ENCODE peak calls at places on chromosomes 6 and 20, in eight cellular contexts. M is colonic mucosa, S is left ventricle myocardium inferior, V is ovary, R is cardiac fibroblast, C is neural crest cell, G is HFF-Myc, H is fibroblast of lung. B is an unnamed sample.

GRCh38 chr6:163333038-163333437 is 81.5 kb upstream of the QKI start:
- DNase-seq in S (no peak), V (no peak), M (no peak), H (no peak), R (no peak), G (no peak), C (no peak), B (no peak)

GRCh38 chr6:121711472-121711871 is 276.0 kb downstream of the GJA1 start:
- DNase-seq in H (no peak), S (no peak), R (no peak), M (no peak), C (no peak), G (no peak), V (no peak), B (no peak)

GRCh38 chr6:166253277-166254229 is 54.6 kb downstream of the PRR18 start:
- DNase-seq in H (no peak), M (no peak), S (peak), G (no peak), C (peak), V (no peak), R (peak), B (no peak)

GRCh38 chr6:83429857-83430605 is 820 bp downstream of the ME1 start:
- DNase-seq in C (peak), G (peak), V (peak), M (peak), H (peak), S (no peak), R (peak), B (no peak)

GRCh38 chr6:126312013-126312665 is 27.8 kb upstream of the CENPW start:
- DNase-seq in M (no peak), C (no peak), H (no peak), S (no peak), V (no peak), R (peak), G (no peak), B (no peak)

GRCh38 chr6:122530440-122531046 is 58.9 kb upstream of the SERINC1 start:
- DNase-seq in M (peak), R (peak), C (peak), H (peak), V (peak), S (no peak), G (peak), B (peak)

GRCh38 chr20:35954907-35955251 is 577 bp upstream of the SCAND1 start:
- DNase-seq in S (no peak), H (peak), V (no peak), G (no peak), R (peak), C (no peak), M (no peak), B (no peak)

GRCh38 chr6:126661646-126662045 is 321.7 kb downstream of the CENPW start:
- DNase-seq in G (no peak), S (no peak), H (peak), V (no peak), M (no peak), R (peak), C (no peak), B (no peak)

GRCh38 chr6:167279766-167280440 is 11.2 kb upstream of the UNC93A start:
- DNase-seq in S (no peak), R (no peak), H (no peak), V (no peak), C (no peak), M (no peak), G (no peak), B (no peak)

GRCh38 chr6:3405679-3406078 is 51.2 kb downstream of the SLC22A23 start:
- DNase-seq in C (no peak), M (no peak), S (no peak), G (no peak), R (peak), H (peak), V (no peak), B (no peak)

GRCh38 chr6:74731921-74732320 is 473.9 kb downstream of the COL12A1 start:
- DNase-seq in C (no peak), S (no peak), H (no peak), R (peak), V (no peak), G (no peak), M (no peak), B (no peak)

GRCh38 chr20:46104262-46104661 is 13.9 kb upstream of the CD40 start:
- DNase-seq in G (no peak), M (no peak), H (no peak), V (no peak), S (no peak), C (no peak), R (no peak), B (no peak)

GRCh38 chr20:46101957-46102356 is 12.2 kb upstream of the NCOA5 start:
- DNase-seq in V (no peak), R (no peak), G (no peak), S (no peak), H (no peak), M (no peak), C (no peak), B (no peak)

GRCh38 chr20:46102940-46103339 is 13.2 kb upstream of the NCOA5 start:
- DNase-seq in R (no peak), C (no peak), G (no peak), M (no peak), S (no peak), H (no peak), V (no peak), B (no peak)

GRCh38 chr20:46099491-46100287 is 9.9 kb upstream of the NCOA5 start:
- DNase-seq in G (no peak), H (no peak), S (peak), R (no peak), C (no peak), M (no peak), V (no peak), B (no peak)
- TF ChIP-seq CTCF in G (no peak), H (no peak), S (peak), R (no peak), C (no peak), M (no peak), V (no peak), B (no peak)

GRCh38 chr20:45407067-45407745 is 883 bp upstream of the DBNDD2 start:
- DNase-seq in V (peak), C (no peak), H (peak), M (peak), G (no peak), R (peak), S (peak), B (peak)

GRCh38 chr20:45405566-45406259 is 2.4 kb upstream of the DBNDD2 start:
- DNase-seq in H (no peak), G (no peak), V (no peak), C (no peak), S (peak), M (peak), R (no peak), B (peak)

GRCh38 chr20:45404438-45404837 is 3.7 kb upstream of the DBNDD2 start:
- DNase-seq in S (no peak), R (no peak), G (no peak), H (no peak), C (no peak), V (no peak), M (no peak), B (no peak)

GRCh38 chr20:45407783-45408645 is at the start of gene DBNDD2:
- DNase-seq in S (peak), C (no peak), H (no peak), V (no peak), G (no peak), R (no peak), M (peak), B (no peak)

DNA sequence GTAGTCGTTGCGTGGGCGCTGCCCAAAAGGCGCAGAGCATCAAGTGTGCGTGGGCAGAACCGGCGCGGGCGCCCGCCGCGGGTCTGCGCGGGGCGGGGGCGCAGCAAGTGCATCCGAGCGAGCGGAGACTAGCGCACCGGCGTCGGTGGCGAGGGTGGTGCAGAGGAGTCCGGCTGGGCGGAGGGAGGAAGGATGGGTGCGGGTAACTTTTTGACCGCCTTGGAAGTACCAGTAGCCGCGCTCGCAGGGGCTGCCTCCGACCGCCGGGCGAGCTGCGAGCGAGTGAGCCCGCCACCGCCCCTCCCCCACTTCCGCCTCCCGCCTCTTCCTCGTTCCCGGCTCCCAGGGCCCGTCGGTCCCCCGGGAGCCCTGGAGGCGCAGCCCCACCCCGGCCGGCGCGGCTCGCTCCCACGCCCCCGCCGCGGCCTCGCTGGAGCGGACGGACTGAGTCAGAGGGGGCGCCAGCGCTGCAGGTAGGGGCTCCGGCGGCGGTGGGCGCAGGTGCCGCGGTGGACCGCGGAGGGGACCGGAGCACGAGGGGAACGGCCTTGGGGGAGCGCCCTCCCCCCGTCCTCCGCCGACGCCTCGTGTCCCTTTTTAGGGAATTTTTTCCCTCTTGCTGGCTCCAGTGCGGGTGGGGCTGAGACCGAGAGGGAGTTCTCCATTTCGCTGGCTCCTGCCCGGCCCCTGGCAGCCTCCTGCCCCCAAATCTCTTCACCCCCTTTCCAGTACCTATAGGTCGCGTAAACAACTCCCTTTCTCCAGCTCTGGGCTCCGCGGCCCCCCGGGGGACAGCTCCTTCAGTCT is 1.6 kb upstream of the DBNDD2 start:
- DNase-seq in R (peak), C (peak), V (peak), S (peak), G (no peak), H (no peak), M (peak), B (peak)
- TF ChIP-seq CTCF in R (no peak), C (no peak), V (no peak), S (peak), G (no peak), H (no peak), M (no peak), B (peak)

GRCh38 chr6:8462694-8463093 is 27.3 kb upstream of the SLC35B3 start:
- DNase-seq in G (no peak), V (no peak), R (no peak), H (no peak), S (no peak), C (no peak), M (no peak), B (no peak)

DNA sequence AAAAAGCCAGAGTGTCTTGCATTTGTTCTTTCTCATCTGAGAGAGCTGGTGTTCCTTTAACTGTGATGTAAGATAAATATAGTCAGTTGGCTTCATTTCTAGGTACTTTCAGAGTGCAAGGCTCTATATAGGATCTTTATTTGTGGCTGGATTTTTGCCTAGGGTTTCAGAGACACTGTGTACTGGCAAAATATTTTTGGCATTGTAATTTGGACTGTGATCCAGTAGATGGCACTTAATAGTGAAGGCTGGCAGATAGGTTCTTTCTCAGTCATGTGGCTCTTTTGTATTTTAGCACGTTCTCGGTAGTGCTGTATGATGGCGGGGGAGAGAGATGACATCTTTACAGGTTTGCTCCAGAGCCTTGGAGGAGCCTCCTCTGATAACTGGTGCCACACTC is 26.8 kb upstream of the SLC35B3 start:
- DNase-seq in G (no peak), R (no peak), M (no peak), H (no peak), C (no peak), S (no peak), V (no peak), B (no peak)
- TF ChIP-seq CTCF in G (no peak), R (no peak), M (no peak), H (no peak), C (no peak), S (no peak), V (no peak), B (no peak)

DNA sequence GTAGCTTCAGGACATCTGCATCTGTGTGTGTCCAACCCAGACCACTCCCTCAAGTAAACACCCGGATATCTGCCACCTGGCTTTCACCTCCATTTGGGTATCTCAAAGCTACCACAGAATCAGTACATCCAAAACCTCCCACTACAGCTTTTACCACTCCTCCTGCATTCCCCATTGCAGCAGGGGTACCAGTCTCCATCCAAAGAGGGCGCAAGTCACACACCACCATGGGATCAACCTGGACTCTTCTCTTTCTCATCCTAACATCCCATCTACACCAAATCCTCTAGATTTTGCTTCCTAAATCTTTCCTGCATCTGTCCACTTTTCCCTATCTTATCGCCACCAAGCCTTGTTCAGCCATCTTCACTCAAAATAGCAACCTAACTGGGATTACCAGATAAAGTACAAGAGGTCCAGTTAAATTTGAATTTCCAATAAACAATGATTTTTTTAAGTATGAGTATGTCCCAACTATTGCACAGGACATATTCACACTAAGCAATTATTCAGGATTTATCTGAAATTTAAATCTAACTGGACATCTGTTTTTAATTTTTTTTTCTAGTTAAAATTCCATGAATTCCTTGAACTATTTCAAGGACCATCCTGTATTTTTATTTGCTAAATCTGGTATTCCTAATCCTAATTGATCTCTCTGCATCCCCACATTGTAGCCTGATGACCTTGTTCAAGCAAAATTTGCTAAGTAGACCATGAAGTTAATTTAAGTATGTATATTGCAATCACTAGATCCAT is 164.3 kb upstream of the MLN start:
- DNase-seq in S (no peak), M (peak), H (no peak), C (no peak), R (no peak), V (no peak), G (no peak), B (no peak)
- TF ChIP-seq CTCF in S (no peak), M (peak), H (no peak), C (peak), R (peak), V (no peak), G (peak), B (peak)

DNA sequence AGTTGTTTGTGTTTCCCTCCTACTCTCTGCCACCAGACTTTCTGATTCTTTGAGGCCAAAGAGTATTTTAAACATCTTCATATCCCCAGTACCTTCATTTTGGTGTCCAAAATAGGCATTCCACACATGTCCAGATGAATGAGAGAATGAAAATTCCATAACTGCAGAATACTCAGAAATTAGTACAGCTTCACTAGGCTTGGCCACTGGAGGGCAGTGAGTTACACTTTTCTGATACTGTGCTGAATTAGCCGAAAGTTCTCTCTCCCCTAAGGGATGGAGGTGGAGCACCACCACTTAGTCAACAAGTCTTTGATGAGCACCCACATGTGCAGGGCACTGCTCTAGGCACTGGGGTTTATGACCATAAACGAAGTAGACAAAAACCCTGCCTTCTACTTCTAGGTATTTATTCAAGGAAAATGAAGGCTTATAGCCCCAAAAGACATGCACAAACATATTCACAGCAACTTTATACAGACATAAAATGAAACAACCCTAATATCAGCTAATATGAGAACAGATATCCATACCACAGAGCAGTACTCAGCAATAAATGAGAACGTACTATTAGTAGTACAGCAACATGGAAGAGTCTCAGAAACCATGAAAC is 46.1 kb upstream of the TMEM217 start:
- DNase-seq in M (no peak), G (peak), C (peak), H (peak), R (peak), S (no peak), V (no peak), B (no peak)
- TF ChIP-seq CTCF in M (peak), G (peak), C (peak), H (peak), R (peak), S (peak), V (peak), B (peak)

GRCh38 chr6:42175860-42176259 is 2.7 kb downstream of the GUCA1A start:
- DNase-seq in S (no peak), G (no peak), M (no peak), C (no peak), V (no peak), H (no peak), R (no peak), B (no peak)
- TF ChIP-seq CTCF in S (no peak), G (peak), M (no peak), C (no peak), V (no peak), H (peak), R (peak), B (peak)

DNA sequence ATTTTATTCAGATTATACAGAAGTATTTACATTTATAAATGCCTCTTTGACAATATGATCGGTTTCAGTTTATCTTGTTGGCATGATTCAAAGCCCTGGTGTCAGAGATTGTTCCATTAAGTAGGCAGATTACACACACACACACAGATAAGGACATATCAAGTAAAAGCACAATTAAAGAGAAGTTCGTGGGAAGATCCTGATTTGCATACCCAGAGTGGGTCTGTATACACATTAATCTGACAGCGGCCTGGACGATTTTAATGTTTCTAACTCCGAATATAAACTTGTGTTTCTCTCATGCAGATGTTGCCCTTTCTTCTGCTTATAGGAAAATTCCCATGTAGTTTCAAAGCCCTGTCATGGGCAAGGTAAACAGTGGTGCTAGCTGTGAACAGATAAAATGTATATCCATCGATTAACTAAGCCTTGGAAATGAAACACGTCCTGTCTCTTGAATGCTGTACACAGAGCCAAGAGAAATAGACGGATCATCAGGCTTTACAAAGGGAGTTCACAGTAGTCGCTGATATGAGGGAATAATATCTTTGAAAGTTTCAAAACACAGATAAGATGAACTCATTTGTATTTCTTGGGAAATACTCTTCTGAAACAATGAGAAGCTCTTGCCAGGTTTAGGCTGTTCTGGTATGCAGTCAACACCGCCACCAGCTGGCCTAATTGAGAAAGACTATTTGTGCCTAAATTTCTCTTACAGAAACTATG is 108.2 kb upstream of the GMDS start:
- DNase-seq in H (peak), V (peak), M (peak), S (peak), C (peak), R (peak), G (peak), B (peak)
- TF ChIP-seq CTCF in H (peak), V (peak), M (peak), S (peak), C (peak), R (peak), G (peak), B (peak)

GRCh38 chr20:13264902-13265301 is 43.8 kb downstream of the ISM1 start:
- DNase-seq in M (no peak), S (no peak), C (no peak), V (no peak), R (no peak), H (no peak), G (no peak), B (no peak)
- TF ChIP-seq CTCF in M (no peak), S (no peak), C (no peak), V (no peak), R (no peak), H (no peak), G (no peak), B (no peak)

DNA sequence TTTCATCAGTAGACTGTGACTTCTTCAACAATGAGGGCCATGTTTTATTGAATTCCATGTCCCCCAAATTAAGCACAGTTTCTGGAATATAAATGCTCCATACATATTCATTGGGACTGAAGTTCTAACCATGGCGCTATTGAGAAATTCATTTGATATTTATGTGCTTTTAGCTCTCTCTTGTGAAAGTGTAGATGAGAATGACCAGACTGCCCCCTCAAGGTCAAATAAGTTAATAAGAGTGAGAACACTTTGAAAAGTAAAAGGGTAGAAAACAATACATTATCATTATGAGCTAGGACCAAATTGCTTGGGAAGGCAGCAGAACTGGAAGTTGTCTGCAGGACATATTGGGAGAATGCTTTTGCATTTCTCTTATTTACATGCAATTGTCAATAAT is 597.9 kb downstream of the EPM2A start:
- DNase-seq in H (peak), G (peak), R (peak), S (no peak), M (no peak), V (no peak), C (no peak), B (no peak)
- TF ChIP-seq CTCF in H (peak), G (no peak), R (peak), S (peak), M (no peak), V (no peak), C (peak), B (peak)